ENCODE peak calls at places on chromosomes 4 and X, in eight cellular contexts. N, G, L, A, O, Y, V and T are unnamed samples.

GRCh38 chrX:119734897-119735339 is 23.5 kb upstream of the SOWAHD start:
- DNase-seq in N (no peak), G (peak; percentile 54), L (peak; percentile 79), A (no peak), O (no peak), Y (no peak), V (no peak), T (peak; percentile 48)

GRCh38 chr4:73544620-73545019 is 63.1 kb downstream of the AFM start:
- DNase-seq in N (no peak), G (no peak), L (no peak), A (no peak), O (no peak), Y (no peak), V (no peak), T (no peak)

GRCh38 chr4:188016754-188017153 is 21.2 kb downstream of the ZFP42 start:
- DNase-seq in N (no peak), G (no peak), L (no peak), A (no peak), O (peak; percentile 81), Y (no peak), V (no peak), T (no peak)

GRCh38 chr4:95386410-95386809 is 162.4 kb downstream of the UNC5C start:
- DNase-seq in N (no peak), G (no peak), L (no peak), A (no peak), O (no peak), Y (no peak), V (no peak), T (no peak)

GRCh38 chr4:173410106-173410505 is 11.2 kb upstream of the SCRG1 start:
- DNase-seq in N (no peak), G (no peak), L (no peak), A (no peak), O (no peak), Y (no peak), V (no peak), T (no peak)

GRCh38 chr4:83083925-83084475 is 30.5 kb downstream of the PLAC8 start:
- DNase-seq in N (peak; percentile 26), G (no peak), L (peak; percentile 87), A (no peak), O (peak; percentile 47), Y (no peak), V (no peak), T (no peak)

GRCh38 chr4:15665738-15666365 is 10.7 kb upstream of the FBXL5 start:
- DNase-seq in N (no peak), G (no peak), L (no peak), A (peak; percentile 58), O (no peak), Y (no peak), V (peak; percentile 63), T (no peak)

GRCh38 chrX:81121513-81122363 is 80.0 kb downstream of the HMGN5 start:
- DNase-seq in N (peak; percentile 64), G (peak; percentile 93), L (peak; percentile 93), A (peak; percentile 90), O (peak; percentile 95), Y (peak; percentile 76), V (peak; percentile 86), T (peak; percentile 98)

GRCh38 chr4:7381890-7382633 is 52.7 kb downstream of the PSAPL1 start:
- DNase-seq in N (no peak), G (no peak), L (peak; percentile 48), A (no peak), O (no peak), Y (no peak), V (no peak), T (no peak)

GRCh38 chr4:118772149-118773081 is 63.5 kb downstream of the SEC24D start:
- DNase-seq in N (no peak), G (peak; percentile 68), L (no peak), A (peak; percentile 70), O (no peak), Y (no peak), V (peak; percentile 34), T (no peak)

GRCh38 chrX:125769628-125770027 is 396.5 kb downstream of the DCAF12L2 start:
- DNase-seq in N (no peak), G (no peak), L (no peak), A (no peak), O (no peak), Y (no peak), V (no peak), T (no peak)

GRCh38 chr4:17030543-17030942 is 132.1 kb upstream of the LDB2 start:
- DNase-seq in N (no peak), G (no peak), L (no peak), A (peak; percentile 96), O (no peak), Y (no peak), V (peak; percentile 59), T (no peak)

GRCh38 chrX:66717926-66718325 is 79.0 kb upstream of the EDA2R start:
- DNase-seq in N (no peak), G (no peak), L (no peak), A (no peak), O (no peak), Y (no peak), V (no peak), T (no peak)

GRCh38 chr4:47222276-47222675 is 190.9 kb downstream of the GABRB1 start:
- DNase-seq in N (no peak), G (no peak), L (no peak), A (peak; percentile 22), O (no peak), Y (no peak), V (no peak), T (no peak)

GRCh38 chr4:168830777-168831512 is 179.1 kb downstream of the CBR4 start:
- DNase-seq in N (no peak), G (peak; percentile 21), L (no peak), A (no peak), O (no peak), Y (no peak), V (no peak), T (no peak)

GRCh38 chr4:162727232-162727631 is 439.5 kb downstream of the NAF1 start:
- DNase-seq in N (no peak), G (peak; percentile 46), L (no peak), A (no peak), O (no peak), Y (no peak), V (peak; percentile 6), T (no peak)

GRCh38 chrX:71181558-71181909 is 36.9 kb downstream of the NLGN3 start:
- DNase-seq in N (peak; percentile 27), G (no peak), L (no peak), A (no peak), O (peak; percentile 57), Y (no peak), V (no peak), T (peak; percentile 47)

GRCh38 chr4:173420324-173420752 is 21.4 kb upstream of the SCRG1 start:
- DNase-seq in N (no peak), G (peak; percentile 61), L (no peak), A (peak; percentile 28), O (no peak), Y (no peak), V (peak; percentile 12), T (no peak)

GRCh38 chr4:45043916-45044315 is 317.6 kb upstream of the GNPDA2 start:
- DNase-seq in N (no peak), G (no peak), L (no peak), A (no peak), O (no peak), Y (no peak), V (no peak), T (no peak)
- H3K9me3 ChIP-seq in N (no peaks in the 10 kb centered on the region), G (no peaks in the 10 kb centered on the region), L (peaks cover 28% of the 10 kb centered on the region), A (peaks cover 5% of the 10 kb centered on the region), O (peaks cover 68% of the 10 kb centered on the region), Y (no peaks in the 10 kb centered on the region), V (no peaks in the 10 kb centered on the region), T (no peaks in the 10 kb centered on the region)

GRCh38 chr4:138912714-138913340 is 102.8 kb upstream of the NOCT start:
- DNase-seq in N (no peak), G (no peak), L (no peak), A (no peak), O (no peak), Y (no peak), V (no peak), T (no peak)
- H3K27ac ChIP-seq in N (no peak overlapping the region), G (no peak overlapping the region), L (no peak overlapping the region), A (no peak overlapping the region), O (no peak overlapping the region), Y (no peak overlapping the region), V (no peak overlapping the region), T (no peak overlapping the region)

DNA sequence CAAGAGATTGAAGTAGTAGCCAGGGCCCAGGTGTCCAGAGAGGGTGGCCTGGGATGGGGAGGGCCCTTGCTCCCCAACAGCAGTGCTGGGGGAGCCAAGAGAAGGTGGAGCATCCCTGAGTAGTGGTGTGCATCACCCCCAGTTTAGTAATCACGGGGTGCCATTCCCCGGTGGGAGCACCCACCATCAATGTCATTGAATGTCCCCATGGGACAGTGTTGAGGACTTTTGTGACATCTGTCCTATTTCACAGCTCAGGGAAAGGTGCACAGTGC is 4.4 kb upstream of the CPZ start:
- DNase-seq in N (no peak), G (no peak), L (no peak), A (no peak), O (no peak), Y (no peak), V (no peak), T (no peak)
- H3K36me3 ChIP-seq in N (no peaks in the 10 kb centered on the region), G (no peaks in the 10 kb centered on the region), L (no peaks in the 10 kb centered on the region), A (no peaks in the 10 kb centered on the region), O (peaks cover 11% of the 10 kb centered on the region), Y (no peaks in the 10 kb centered on the region), V (no peaks in the 10 kb centered on the region), T (no peaks in the 10 kb centered on the region)

DNA sequence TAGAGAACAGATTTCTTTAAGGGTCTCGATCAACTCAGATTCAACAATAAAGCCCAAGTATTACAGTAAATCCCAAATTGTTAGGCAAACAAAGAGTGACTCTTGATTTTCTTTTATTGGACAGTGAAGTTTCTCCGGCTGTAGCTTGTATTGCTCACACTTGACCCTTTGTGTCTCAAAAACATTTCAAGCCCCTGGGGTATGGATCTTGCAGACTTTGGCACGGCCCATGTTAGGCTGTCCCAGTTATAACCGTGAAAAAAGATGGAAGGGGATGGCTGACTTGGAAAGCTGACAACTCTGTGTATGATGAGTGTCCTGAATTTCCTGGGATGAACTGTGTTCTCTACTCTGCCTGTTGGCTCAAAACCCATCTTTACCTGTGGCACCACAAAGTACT is 356.1 kb downstream of the SLITRK2 start:
- DNase-seq in N (no peak), G (no peak), L (no peak), A (no peak), O (no peak), Y (no peak), V (no peak), T (no peak)
- H3K9me3 ChIP-seq in N (no peaks in the 10 kb centered on the region), G (peaks cover 10% of the 10 kb centered on the region), L (no peaks in the 10 kb centered on the region), A (peaks cover 7% of the 10 kb centered on the region), O (peaks cover 21% of the 10 kb centered on the region), Y (no peaks in the 10 kb centered on the region), V (no peaks in the 10 kb centered on the region), T (no peaks in the 10 kb centered on the region)